ENCODE peak calls at places on chromosome 1, in ten cellular contexts. E, U, D, K, W, O, V, S, A and I are unnamed samples.

GRCh38 chr1:167095368-167095767 is 1.5 kb downstream of the STYXL2 start:
- DNase-seq in A (no peak), W (peak), K (peak), U (no peak), V (peak), S (no peak), D (no peak), E (no peak), O (no peak), I (peak)

GRCh38 chr1:2204384-2205190 is 10.0 kb upstream of the FAAP20 start:
- DNase-seq in O (peak), K (peak), U (peak), V (peak), A (no peak), E (peak), W (no peak), D (peak), S (peak), I (peak)

GRCh38 chr1:4119516-4120220 is 219.6 kb upstream of the C1orf174 start:
- DNase-seq in E (no peak), K (no peak), S (no peak), U (no peak), W (no peak), V (peak), D (no peak), A (no peak), O (no peak), I (no peak)

GRCh38 chr1:157852476-157852875 is 10.9 kb upstream of the CD5L start:
- DNase-seq in V (no peak), K (peak), D (no peak), A (no peak), E (no peak), W (no peak), O (no peak), U (no peak), S (no peak), I (no peak)

GRCh38 chr1:22328331-22329170 is 123.1 kb upstream of the ZBTB40 start:
- DNase-seq in E (no peak), U (peak), W (no peak), D (no peak), V (peak), K (no peak), A (no peak), O (no peak), S (no peak), I (no peak)

GRCh38 chr1:31633117-31633516 is 11.6 kb downstream of the PEF1 start:
- DNase-seq in O (peak), V (no peak), U (no peak), A (no peak), E (no peak), K (no peak), D (no peak), S (peak), W (no peak), I (no peak)

GRCh38 chr1:244654284-244655038 is 1.5 kb downstream of the DESI2 start:
- DNase-seq in V (no peak), U (no peak), D (no peak), A (no peak), E (no peak), S (no peak), W (no peak), O (no peak), K (no peak), I (no peak)

GRCh38 chr1:204370176-204370575 is 10.4 kb upstream of the PLEKHA6 start:
- DNase-seq in O (no peak), E (no peak), A (no peak), V (no peak), W (no peak), K (no peak), U (no peak), D (no peak), S (peak), I (no peak)

GRCh38 chr1:63723618-63724017 is 50.2 kb upstream of the ROR1 start:
- DNase-seq in A (no peak), U (no peak), D (no peak), S (no peak), K (no peak), W (no peak), V (no peak), O (no peak), E (no peak), I (peak)

GRCh38 chr1:99992044-99992722 is 22.4 kb downstream of the SLC35A3 start:
- DNase-seq in K (peak), A (no peak), D (no peak), W (no peak), E (no peak), U (no peak), S (no peak), V (no peak), O (no peak), I (no peak)

GRCh38 chr1:178145605-178146004 is 51.7 kb downstream of the RASAL2 start:
- DNase-seq in W (no peak), U (no peak), A (no peak), O (peak), E (no peak), K (no peak), D (no peak), V (no peak), S (no peak), I (no peak)

GRCh38 chr1:202046227-202046626 is 35.8 kb downstream of the ELF3 start:
- DNase-seq in W (no peak), K (no peak), U (peak), D (no peak), E (peak), A (no peak), V (peak), O (no peak), S (peak), I (no peak)

GRCh38 chr1:36606908-36607651 is 124.4 kb upstream of the CSF3R start:
- DNase-seq in W (no peak), U (no peak), O (no peak), A (no peak), E (no peak), V (no peak), D (no peak), K (no peak), S (no peak), I (no peak)

GRCh38 chr1:2594641-2595131 is 8.1 kb downstream of the PRXL2B start:
- DNase-seq in D (no peak), K (no peak), W (no peak), A (no peak), V (no peak), S (no peak), E (peak), O (no peak), U (no peak), I (no peak)

GRCh38 chr1:44000266-44000665 is 8.9 kb downstream of the CCDC24 start:
- DNase-seq in V (no peak), A (no peak), S (no peak), U (no peak), D (no peak), W (no peak), K (no peak), O (no peak), E (no peak), I (no peak)

GRCh38 chr1:118132000-118132399 is 53.0 kb downstream of the SPAG17 start:
- DNase-seq in V (no peak), A (no peak), D (no peak), O (no peak), K (no peak), E (no peak), W (no peak), U (no peak), S (no peak), I (no peak)

GRCh38 chr1:107147813-107148212 is 7.0 kb downstream of the NTNG1 start:
- DNase-seq in W (no peak), E (no peak), O (no peak), A (no peak), K (peak), V (no peak), U (no peak), S (no peak), D (no peak), I (no peak)

GRCh38 chr1:117686907-117687306 is 81.1 kb downstream of the TENT5C start:
- DNase-seq in E (no peak), O (no peak), U (no peak), A (no peak), V (no peak), S (no peak), K (peak), W (no peak), D (no peak), I (peak)

GRCh38 chr1:185408675-185409270 is 91.7 kb upstream of the IVNS1ABP start:
- DNase-seq in W (no peak), K (no peak), S (no peak), D (no peak), U (no peak), V (no peak), E (no peak), A (no peak), O (no peak), I (no peak)

GRCh38 chr1:184300446-184300845 is 86.4 kb upstream of the C1orf21 start:
- DNase-seq in V (no peak), K (peak), U (no peak), S (no peak), D (no peak), A (no peak), E (no peak), O (no peak), W (no peak), I (no peak)

GRCh38 chr1:41495171-41495948 is 10.9 kb upstream of the EDN2 start:
- DNase-seq in O (peak), K (no peak), E (peak), D (no peak), W (no peak), S (no peak), A (no peak), U (no peak), V (no peak), I (peak)

GRCh38 chr1:109910963-109911798 is 532 bp downstream of the CSF1 start:
- DNase-seq in D (no peak), O (no peak), W (no peak), K (no peak), S (no peak), E (no peak), U (no peak), V (no peak), A (peak), I (no peak)

GRCh38 chr1:59186656-59187055 is 110.2 kb upstream of the FGGY start:
- DNase-seq in D (peak), V (no peak), O (no peak), A (no peak), K (peak), U (no peak), W (no peak), S (no peak), E (no peak), I (peak)

GRCh38 chr1:97192872-97193572 is 471.4 kb downstream of the PTBP2 start:
- DNase-seq in S (peak), V (no peak), U (no peak), W (peak), D (no peak), K (peak), O (no peak), E (peak), A (no peak), I (peak)

GRCh38 chr1:18134324-18135046 is 26.9 kb downstream of the IGSF21 start:
- DNase-seq in W (no peak), V (no peak), O (no peak), E (no peak), A (no peak), S (no peak), U (no peak), K (no peak), D (no peak), I (no peak)

GRCh38 chr1:161934278-161934608 is 89.4 kb downstream of the OLFML2B start:
- DNase-seq in A (no peak), K (peak), U (no peak), O (peak), W (no peak), E (no peak), S (no peak), V (no peak), D (no peak), I (no peak)

GRCh38 chr1:36865080-36865900 is 169.0 kb downstream of the GRIK3 start:
- DNase-seq in K (no peak), U (no peak), V (no peak), D (no peak), A (no peak), W (no peak), S (no peak), O (no peak), E (no peak), I (no peak)

GRCh38 chr1:17596186-17596585 is 56.7 kb downstream of the ARHGEF10L start:
- DNase-seq in W (no peak), K (no peak), E (no peak), D (no peak), S (no peak), V (no peak), U (no peak), O (no peak), A (no peak), I (no peak)

GRCh38 chr1:9808459-9808858 is 15.3 kb downstream of the CLSTN1 start:
- DNase-seq in K (no peak), D (no peak), V (no peak), O (no peak), W (no peak), E (peak), S (no peak), A (no peak), U (peak), I (no peak)

GRCh38 chr1:97108200-97108599 is 386.6 kb downstream of the PTBP2 start:
- DNase-seq in O (no peak), U (no peak), K (peak), D (no peak), V (no peak), W (no peak), E (no peak), A (no peak), S (no peak), I (no peak)

GRCh38 chr1:167713330-167714081 is 8.3 kb upstream of the MPZL1 start:
- DNase-seq in U (peak), E (peak), D (no peak), K (no peak), S (no peak), W (no peak), A (no peak), O (peak), V (no peak), I (peak)

GRCh38 chr1:193110864-193111263 is 5.7 kb upstream of the GLRX2 start:
- DNase-seq in A (no peak), S (no peak), E (no peak), D (no peak), O (no peak), V (no peak), K (no peak), W (no peak), U (no peak), I (no peak)

GRCh38 chr1:225866061-225866844 is 15.9 kb downstream of the TMEM63A start:
- DNase-seq in W (no peak), S (no peak), D (no peak), E (no peak), A (peak), K (peak), U (no peak), V (no peak), O (peak), I (peak)

GRCh38 chr1:216691710-216692109 is 31.5 kb downstream of the ESRRG start:
- DNase-seq in V (no peak), K (no peak), O (no peak), D (no peak), E (no peak), U (no peak), S (no peak), W (no peak), A (no peak), I (no peak)

GRCh38 chr1:110196917-110197782 is 13.0 kb upstream of the KCNC4 start:
- DNase-seq in K (peak), O (peak), A (peak), U (no peak), S (peak), D (no peak), W (no peak), E (peak), V (no peak), I (peak)

GRCh38 chr1:27145934-27146354 is 9.0 kb downstream of the SLC9A1 start:
- DNase-seq in O (peak), S (no peak), V (peak), U (no peak), D (peak), A (no peak), E (no peak), K (peak), W (peak), I (peak)

GRCh38 chr1:201149400-201149799 is 4.9 kb downstream of the TMEM9 start:
- DNase-seq in W (no peak), S (no peak), V (no peak), O (peak), U (peak), K (peak), A (no peak), E (peak), D (no peak), I (peak)

GRCh38 chr1:6724517-6725141 is 23.0 kb upstream of the DNAJC11 start:
- DNase-seq in A (no peak), K (peak), U (no peak), E (no peak), D (no peak), V (no peak), O (no peak), S (no peak), W (peak), I (peak)

GRCh38 chr1:6726253-6726652 is 24.6 kb upstream of the DNAJC11 start:
- DNase-seq in K (no peak), D (no peak), U (no peak), W (no peak), E (no peak), O (no peak), V (no peak), S (no peak), A (no peak), I (no peak)

GRCh38 chr1:6727535-6727934 is 25.9 kb upstream of the DNAJC11 start:
- DNase-seq in U (peak), V (no peak), K (peak), D (peak), A (peak), E (peak), O (peak), S (peak), W (no peak), I (peak)

GRCh38 chr1:6723621-6724428 is 22.2 kb upstream of the DNAJC11 start:
- DNase-seq in E (no peak), O (no peak), U (no peak), D (no peak), A (no peak), W (no peak), V (no peak), S (no peak), K (no peak), I (no peak)
- H3K4me3 ChIP-seq in E (no peak), O (no peak), U (no peak), D (no peak), A (no peak), W (no peak), V (no peak), S (no peak), K (no peak), I (no peak)

GRCh38 chr1:154186177-154186576 is 5.7 kb downstream of the TPM3 start:
- DNase-seq in S (peak), V (peak), U (peak), A (peak), O (peak), D (no peak), E (peak), W (no peak), K (peak), I (peak)
- TF ChIP-seq CTCF in S (peak), V (peak), U (peak), A (peak), O (peak), D (no peak), E (peak), W (peak), K (peak), I (peak)

DNA sequence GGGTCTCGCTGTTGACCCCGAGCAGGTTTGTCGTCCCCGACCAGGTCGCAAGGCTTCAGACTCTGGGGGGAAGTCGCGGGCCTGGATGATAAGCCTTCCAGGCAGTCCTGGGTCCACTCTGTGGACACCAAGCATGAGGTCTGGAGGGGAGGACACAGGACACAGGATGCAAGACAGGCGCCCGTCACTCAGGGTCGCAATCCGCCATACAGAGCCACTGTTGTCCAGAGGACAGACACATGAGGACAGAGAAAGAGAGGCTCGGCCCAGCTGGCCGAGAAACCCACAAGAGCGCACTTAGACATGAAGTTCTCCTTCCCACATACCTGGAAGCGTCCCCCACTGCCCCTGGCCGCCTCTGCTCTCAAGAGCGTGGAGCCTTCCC is 4.8 kb upstream of the FOXD2 start:
- DNase-seq in U (no peak), O (no peak), K (no peak), W (no peak), A (no peak), E (no peak), D (no peak), V (no peak), S (no peak), I (no peak)
- H3K4me3 ChIP-seq in U (no peak), O (no peak), K (peak), W (no peak), A (peak), E (no peak), D (no peak), V (no peak), S (no peak), I (peak)

GRCh38 chr1:86965012-86965826 is 50.8 kb downstream of the HS2ST1 start:
- DNase-seq in D (no peak), A (peak), U (no peak), O (peak), V (no peak), S (no peak), E (no peak), K (peak), W (no peak), I (peak)
- TF ChIP-seq CTCF in D (peak), A (peak), U (peak), O (peak), V (peak), S (peak), E (peak), K (peak), W (peak), I (peak)

GRCh38 chr1:235866207-235866912 is at the start of gene LYST:
- DNase-seq in D (peak), K (peak), U (peak), O (peak), V (no peak), E (peak), A (peak), S (peak), W (no peak), I (peak)

GRCh38 chr1:235864965-235865525 is 1.7 kb downstream of the LYST start:
- DNase-seq in S (no peak), A (no peak), K (no peak), O (peak), D (no peak), V (no peak), W (no peak), E (no peak), U (no peak), I (no peak)

GRCh38 chr1:235866913-235867850 is 476 bp upstream of the LYST start:
- DNase-seq in K (peak), V (peak), D (peak), S (peak), A (peak), U (peak), O (peak), W (peak), E (peak), I (peak)

GRCh38 chr1:235864469-235864868 is 2.2 kb downstream of the LYST start:
- DNase-seq in W (no peak), A (no peak), O (peak), E (no peak), K (no peak), V (no peak), D (no peak), U (no peak), S (no peak), I (no peak)

DNA sequence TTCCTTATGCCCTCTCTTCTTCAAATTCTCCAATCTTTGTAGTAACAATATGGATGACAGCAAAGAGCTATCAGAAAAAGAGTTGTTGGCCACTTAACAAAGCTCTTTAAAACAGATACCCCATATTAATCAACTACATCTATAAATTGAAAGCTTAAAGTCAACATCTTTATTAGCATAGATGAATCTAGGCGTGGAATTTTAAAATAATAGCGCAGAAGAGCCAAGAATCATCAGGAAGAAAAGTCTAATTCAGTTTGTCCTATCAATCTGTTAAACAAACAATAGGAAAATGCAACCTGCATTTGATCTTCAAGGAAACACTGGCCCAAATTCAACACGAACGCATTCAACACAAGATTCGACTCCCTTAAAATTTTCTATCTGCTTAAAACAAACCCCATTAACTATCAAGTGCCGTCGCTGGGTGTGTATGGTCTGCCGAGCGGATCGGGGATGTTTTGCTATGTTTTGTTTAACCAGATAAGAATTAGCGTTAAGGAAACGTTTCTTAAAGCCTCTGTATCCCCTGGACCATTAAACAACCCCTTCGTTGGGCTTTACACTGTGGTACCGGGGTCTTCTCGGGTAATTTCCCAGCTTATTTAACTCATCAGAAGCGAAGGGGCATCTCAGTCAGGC is 1.0 kb downstream of the LYST start:
- DNase-seq in D (no peak), K (peak), O (no peak), U (no peak), A (no peak), W (no peak), V (no peak), E (no peak), S (no peak), I (no peak)
- H3K4me3 ChIP-seq in D (peak), K (peak), O (peak), U (peak), A (peak), W (peak), V (peak), E (peak), S (peak), I (peak)